ENCODE peak calls at places on chromosomes 2 and 18, in nine cellular contexts. W is retina, L is Right ventricle myocardium superior, H is cardiac muscle cell, Q is glomerular endothelial cell, E is NAMALWA, D is NCI-H1092, B is activated gamma-delta T cell treated with Interleukin-2 at 50 U/mL for 16 hours, C is fibroblast of pulmonary artery. J is an unnamed sample.
A peak's percentile ranks its signal among the peaks of the same experiment; 100 is the strongest.

GRCh38 chr2:3778841-3779505 is 75.6 kb downstream of the DCDC2C start:
- DNase-seq in W (peak; percentile 48), L (no peak), H (no peak), Q (no peak), E (no peak), D (no peak), B (no peak), C (no peak), J (no peak)

GRCh38 chr18:57744211-57744694 is 58.9 kb downstream of the ATP8B1 start:
- DNase-seq in W (no peak), L (no peak), H (no peak), Q (peak; percentile 41), E (no peak), D (no peak), B (no peak), C (peak; percentile 52), J (no peak)

GRCh38 chr2:215839816-215840215 is 173.5 kb downstream of the MREG start:
- DNase-seq in W (no peak), L (no peak), H (no peak), Q (no peak), E (no peak), D (no peak), B (no peak), C (no peak), J (no peak)

GRCh38 chr2:49045083-49045482 is 109.2 kb downstream of the FSHR start:
- DNase-seq in W (no peak), L (no peak), H (no peak), Q (no peak), E (no peak), D (no peak), B (no peak), C (no peak), J (no peak)

GRCh38 chr2:203743441-203743932 is 37.0 kb downstream of the CD28 start:
- DNase-seq in W (no peak), L (no peak), H (peak; percentile 57), Q (no peak), E (no peak), D (no peak), B (no peak), C (peak; percentile 53), J (no peak)

GRCh38 chr2:119841550-119841949 is 81.8 kb downstream of the PTPN4 start:
- DNase-seq in W (no peak), L (no peak), H (no peak), Q (no peak), E (no peak), D (no peak), B (no peak), C (no peak), J (no peak)

GRCh38 chr2:78439122-78439521 is 586.4 kb upstream of the REG3G start:
- DNase-seq in W (no peak), L (no peak), H (no peak), Q (no peak), E (no peak), D (no peak), B (no peak), C (no peak), J (no peak)

GRCh38 chr2:20052229-20052871 is 922 bp upstream of the LAPTM4A start:
- DNase-seq in W (no peak), L (no peak), H (peak; percentile 35), Q (no peak), E (no peak), D (no peak), B (no peak), C (peak; percentile 38), J (no peak)

GRCh38 chr2:113233593-113234550 is 44.8 kb downstream of the PAX8 start:
- DNase-seq in W (no peak), L (peak; percentile 46), H (no peak), Q (no peak), E (peak; percentile 57), D (no peak), B (no peak), C (peak; percentile 30), J (no peak)

GRCh38 chr2:15169326-15170038 is 391.7 kb downstream of the NBAS start:
- DNase-seq in W (no peak), L (no peak), H (peak; percentile 94), Q (peak; percentile 57), E (no peak), D (no peak), B (no peak), C (peak; percentile 94), J (no peak)

GRCh38 chr2:64934530-64934929 is 54.7 kb upstream of the SLC1A4 start:
- DNase-seq in W (no peak), L (no peak), H (no peak), Q (no peak), E (peak; percentile 51), D (no peak), B (no peak), C (no peak), J (no peak)

GRCh38 chr18:41771971-41772370 is 183.1 kb upstream of the PIK3C3 start:
- DNase-seq in W (no peak), L (no peak), H (no peak), Q (no peak), E (no peak), D (no peak), B (no peak), C (no peak), J (no peak)

GRCh38 chr2:232611559-232612218 is 21.7 kb upstream of the EFHD1 start:
- DNase-seq in W (peak; percentile 24), L (peak; percentile 84), H (peak; percentile 43), Q (no peak), E (peak; percentile 70), D (peak; percentile 7), B (peak; percentile 65), C (peak; percentile 43), J (peak; percentile 58)

GRCh38 chr2:195596840-195597239 is 60.2 kb upstream of the SLC39A10 start:
- DNase-seq in W (no peak), L (no peak), H (no peak), Q (no peak), E (no peak), D (no peak), B (no peak), C (no peak), J (no peak)

GRCh38 chr2:171169839-171170238 is 9.1 kb upstream of the TLK1 start:
- DNase-seq in W (no peak), L (no peak), H (no peak), Q (no peak), E (no peak), D (no peak), B (no peak), C (no peak), J (no peak)

GRCh38 chr2:80304522-80304878 is at the start of gene LRRTM1:
- DNase-seq in W (no peak), L (no peak), H (no peak), Q (no peak), E (no peak), D (peak; percentile 13), B (no peak), C (no peak), J (no peak)

GRCh38 chr2:31137211-31138036 is 816 bp downstream of the GALNT14 start:
- DNase-seq in W (peak; percentile 60), L (no peak), H (peak; percentile 7), Q (no peak), E (no peak), D (no peak), B (no peak), C (no peak), J (no peak)

GRCh38 chr2:239955989-239956817 is 68.9 kb downstream of the NDUFA10 start:
- DNase-seq in W (no peak), L (peak; percentile 32), H (no peak), Q (no peak), E (no peak), D (no peak), B (no peak), C (no peak), J (no peak)

GRCh38 chr2:227033471-227034148 is 130.4 kb downstream of the COL4A4 start:
- DNase-seq in W (peak; percentile 34), L (peak; percentile 49), H (peak; percentile 80), Q (no peak), E (peak; percentile 51), D (no peak), B (no peak), C (peak; percentile 54), J (no peak)

GRCh38 chr2:29074401-29074800 is at the start of gene PCARE:
- DNase-seq in W (no peak), L (no peak), H (no peak), Q (no peak), E (no peak), D (no peak), B (no peak), C (no peak), J (no peak)